ENCODE peak calls at places on chromosomes 1 and 21, in four cellular contexts. R is cardiac fibroblast; C is CD8-positive, alpha-beta T cell; Q is coronary artery. A is an unnamed sample.

GRCh38 chr1:236458991-236459390 is 64.8 kb upstream of the LGALS8 start:
- DNase-seq in R (no peak), C (no peak), Q (no peak), A (no peak)

GRCh38 chr1:226804907-226805759 is 65.3 kb upstream of the PSEN2 start:
- DNase-seq in R (no peak), C (no peak), Q (no peak), A (no peak)

GRCh38 chr1:38608202-38608864 is 251.2 kb downstream of the RRAGC start:
- DNase-seq in R (peak), C (no peak), Q (no peak), A (no peak)

GRCh38 chr1:11384170-11384554 is 94.8 kb upstream of the DISP3 start:
- DNase-seq in R (peak), C (no peak), Q (no peak), A (no peak)

GRCh38 chr1:205969229-205969628 is 26.0 kb upstream of the SLC26A9 start:
- DNase-seq in R (no peak), C (no peak), Q (no peak), A (no peak)

GRCh38 chr1:156801409-156802121 is 15.1 kb downstream of the SH2D2A start:
- DNase-seq in R (peak), C (no peak), Q (no peak), A (peak)

GRCh38 chr1:221795400-221795799 is 53.5 kb upstream of the DUSP10 start:
- DNase-seq in R (no peak), C (no peak), Q (no peak), A (no peak)

GRCh38 chr21:45403825-45404725 is 890 bp upstream of the COL18A1 start:
- DNase-seq in R (peak), C (no peak), Q (no peak), A (no peak)

GRCh38 chr1:169236880-169237279 is 130.4 kb downstream of the ATP1B1 start:
- DNase-seq in R (no peak), C (no peak), Q (no peak), A (no peak)

GRCh38 chr1:212225416-212225815 is 59.8 kb upstream of the PPP2R5A start:
- DNase-seq in R (no peak), C (peak), Q (no peak), A (no peak)

GRCh38 chr1:189606795-189607476 is 870.7 kb downstream of the BRINP3 start:
- DNase-seq in R (peak), C (no peak), Q (no peak), A (no peak)

GRCh38 chr21:36041910-36042309 is 18.4 kb downstream of the SETD4 start:
- DNase-seq in R (no peak), C (no peak), Q (no peak), A (no peak)

GRCh38 chr21:42524341-42525227 is 10.9 kb downstream of the SLC37A1 start:
- DNase-seq in R (peak), C (peak), Q (peak), A (no peak)

GRCh38 chr1:172381981-172382380 is 38.5 kb upstream of the C1orf105 start:
- DNase-seq in R (no peak), C (no peak), Q (no peak), A (no peak)

GRCh38 chr1:28518745-28519341 is 13.0 kb downstream of the RCC1 start:
- DNase-seq in R (no peak), C (no peak), Q (no peak), A (peak)

GRCh38 chr1:194013561-194013960 is 827.1 kb upstream of the B3GALT2 start:
- DNase-seq in R (peak), C (no peak), Q (no peak), A (no peak)

GRCh38 chr1:2236695-2237677 is 8.9 kb downstream of the SKI start:
- DNase-seq in R (no peak), C (peak), Q (peak), A (no peak)

GRCh38 chr1:243474906-243475305 is 219.1 kb downstream of the SDCCAG8 start:
- DNase-seq in R (no peak), C (no peak), Q (no peak), A (no peak)

GRCh38 chr1:200373811-200374231 is 36.0 kb downstream of the ZNF281 start:
- DNase-seq in R (no peak), C (no peak), Q (no peak), A (no peak)

GRCh38 chr1:206709322-206709721 is 24.6 kb downstream of the MAPKAPK2 start:
- DNase-seq in R (no peak), C (no peak), Q (no peak), A (no peak)

GRCh38 chr1:178086294-178087255 is 7.3 kb upstream of the RASAL2 start:
- DNase-seq in R (peak), C (no peak), Q (no peak), A (peak)

GRCh38 chr1:156898151-156898550 is 4.6 kb downstream of the PEAR1 start:
- DNase-seq in R (peak), C (no peak), Q (no peak), A (no peak)

GRCh38 chr1:169529068-169529642 is 43.4 kb upstream of the SLC19A2 start:
- DNase-seq in R (peak), C (no peak), Q (no peak), A (no peak)

GRCh38 chr1:220962031-220962751 is 82.9 kb downstream of the HLX start:
- DNase-seq in R (peak), C (no peak), Q (peak), A (peak)

GRCh38 chr1:222814536-222815366 is at the start of gene DISP1:
- DNase-seq in R (peak), C (peak), Q (peak), A (peak)

GRCh38 chr1:178684542-178685000 is 40.5 kb upstream of the RALGPS2 start:
- DNase-seq in R (peak), C (no peak), Q (no peak), A (peak)

GRCh38 chr1:55718758-55719671 is 503.9 kb upstream of the USP24 start:
- DNase-seq in R (peak), C (no peak), Q (peak), A (peak)

GRCh38 chr1:65491472-65491871 is 71.0 kb downstream of the LEPR start:
- DNase-seq in R (no peak), C (no peak), Q (no peak), A (no peak)

GRCh38 chr1:161487483-161487827 is 17.8 kb upstream of the FCGR2A start:
- DNase-seq in R (peak), C (no peak), Q (no peak), A (peak)

GRCh38 chr1:164672610-164673009 is 113.6 kb downstream of the PBX1 start:
- DNase-seq in R (no peak), C (no peak), Q (no peak), A (no peak)

GRCh38 chr1:2594001-2594640 is 7.5 kb downstream of the PRXL2B start:
- DNase-seq in R (peak), C (no peak), Q (no peak), A (no peak)

GRCh38 chr1:19448491-19449439 is 36.6 kb downstream of the CAPZB start:
- DNase-seq in R (peak), C (no peak), Q (no peak), A (peak)

GRCh38 chr1:80218112-80218511 is 1211.6 kb upstream of the ADGRL4 start:
- DNase-seq in R (peak), C (no peak), Q (no peak), A (peak)

GRCh38 chr1:115411388-115412063 is 73.5 kb upstream of the NGF start:
- DNase-seq in R (peak), C (no peak), Q (no peak), A (peak)

GRCh38 chr21:25913488-25913887 is 178.7 kb downstream of the GABPA start:
- DNase-seq in R (no peak), C (no peak), Q (no peak), A (no peak)

GRCh38 chr1:194774535-194774934 is 1588.1 kb upstream of the B3GALT2 start:
- DNase-seq in R (no peak), C (no peak), Q (no peak), A (no peak)

GRCh38 chr21:41965045-41965444 is 11.2 kb upstream of the C2CD2 start:
- DNase-seq in R (no peak), C (no peak), Q (no peak), A (no peak)

GRCh38 chr1:51583532-51583931 is 33.4 kb upstream of the OSBPL9 start:
- DNase-seq in R (peak), C (no peak), Q (peak), A (no peak)

GRCh38 chr21:38351961-38352521 is 95.2 kb downstream of the KCNJ15 start:
- DNase-seq in R (peak), C (no peak), Q (no peak), A (peak)

GRCh38 chr1:155167166-155168104 is 5.7 kb downstream of the KRTCAP2 start:
- DNase-seq in R (peak), C (peak), Q (peak), A (peak)
- TF ChIP-seq CTCF in R (peak), C (peak), Q (peak), A (peak)

DNA sequence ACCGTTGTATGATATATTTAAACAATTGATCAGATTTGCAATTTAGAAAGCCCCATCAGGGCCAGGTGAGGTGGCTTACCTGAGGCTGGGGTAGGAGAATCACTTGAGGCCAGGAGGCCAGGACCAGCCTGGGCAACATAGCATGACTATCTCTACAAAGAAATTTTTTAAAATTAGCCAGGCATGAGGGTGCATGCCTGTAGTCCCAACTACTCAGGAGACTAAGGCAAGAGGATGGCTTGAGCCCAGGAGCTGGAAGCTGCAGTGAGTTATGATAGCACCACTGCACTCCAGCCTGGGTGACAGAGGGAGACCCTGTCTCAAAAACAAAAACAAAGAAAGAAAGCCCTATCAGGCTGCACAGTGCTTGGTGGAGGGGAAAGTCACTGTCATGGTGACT is 159.9 kb upstream of the RAB4A start:
- DNase-seq in R (no peak), C (no peak), Q (no peak), A (no peak)
- TF ChIP-seq CTCF in R (no peak), C (no peak), Q (no peak), A (no peak)

GRCh38 chr1:26697978-26698849 is 2.4 kb downstream of the ARID1A start:
- DNase-seq in R (peak), C (peak), Q (peak), A (peak)
- TF ChIP-seq CTCF in R (no peak), C (no peak), Q (no peak), A (no peak)

DNA sequence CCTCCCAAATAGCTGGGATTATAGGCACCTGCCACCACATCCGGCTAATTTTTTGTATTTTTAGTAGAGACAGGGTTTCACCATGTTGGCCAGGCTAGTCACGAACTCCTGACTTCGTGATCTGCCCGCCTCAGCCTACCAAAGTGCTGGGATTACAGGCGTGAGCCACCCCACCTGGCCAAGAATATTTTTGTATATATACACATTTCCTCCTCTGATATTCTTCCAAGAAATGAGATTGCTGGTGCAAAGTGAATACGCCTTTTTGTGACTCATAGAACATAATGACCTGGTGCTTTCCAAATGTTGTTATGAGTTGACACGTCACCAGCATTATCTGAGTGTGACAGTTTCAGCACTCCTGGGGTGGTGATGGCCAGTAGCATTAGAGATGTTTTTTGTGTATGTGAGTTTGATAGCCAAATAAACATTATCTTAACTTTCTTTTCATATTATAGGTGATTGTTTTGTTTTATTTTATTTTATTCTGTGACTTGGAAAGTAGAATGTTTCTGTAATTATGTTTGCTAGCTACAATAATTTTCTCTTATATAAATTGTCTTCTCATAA is 54.9 kb downstream of the KCNK1 start:
- DNase-seq in R (peak), C (no peak), Q (no peak), A (no peak)
- TF ChIP-seq CTCF in R (no peak), C (no peak), Q (no peak), A (no peak)

A was measured in HFFc6.